ENCODE peak calls at places on chromosomes 1 and 21, in five cellular contexts. V, J, W, U and Q are unnamed samples.

GRCh38 chr1:81042225-81042624 is 758.5 kb upstream of the ADGRL2 start:
- DNase-seq in V (no peak), J (no peak), W (no peak), U (no peak), Q (no peak)

GRCh38 chr1:227244339-227245118 is 73.8 kb downstream of the CDC42BPA start:
- DNase-seq in V (no peak), J (no peak), W (no peak), U (no peak), Q (no peak)

GRCh38 chr1:243335297-243335696 is 79.5 kb downstream of the SDCCAG8 start:
- DNase-seq in V (no peak), J (no peak), W (no peak), U (no peak), Q (no peak)

GRCh38 chr1:206679738-206680211 is 4.9 kb upstream of the MAPKAPK2 start:
- DNase-seq in V (no peak), J (no peak), W (no peak), U (no peak), Q (no peak)

GRCh38 chr1:223343692-223344091 is 20.3 kb downstream of the SUSD4 start:
- DNase-seq in V (no peak), J (no peak), W (no peak), U (no peak), Q (no peak)

GRCh38 chr21:37208056-37208705 is 59.0 kb downstream of the VPS26C start:
- DNase-seq in V (peak; percentile 56), J (no peak), W (no peak), U (no peak), Q (peak; percentile 16)

GRCh38 chr1:71196685-71197084 is 115.8 kb upstream of the ZRANB2 start:
- DNase-seq in V (no peak), J (peak; percentile 54), W (no peak), U (no peak), Q (peak; percentile 20)

GRCh38 chr1:112605633-112606327 is 13.2 kb downstream of the ST7L start:
- DNase-seq in V (no peak), J (no peak), W (no peak), U (peak; percentile 29), Q (peak; percentile 17)

GRCh38 chr1:24745711-24746582 is 700 bp downstream of the CLIC4 start:
- DNase-seq in V (no peak), J (peak; percentile 85), W (no peak), U (no peak), Q (peak; percentile 75)

GRCh38 chr1:12591267-12591938 is 26.6 kb downstream of the DHRS3 start:
- DNase-seq in V (no peak), J (no peak), W (no peak), U (no peak), Q (peak; percentile 40)

GRCh38 chr1:205662791-205663190 is 17.5 kb downstream of the SLC45A3 start:
- DNase-seq in V (no peak), J (no peak), W (no peak), U (no peak), Q (no peak)

GRCh38 chr1:172774561-172774960 is 115.7 kb downstream of the FASLG start:
- DNase-seq in V (no peak), J (no peak), W (no peak), U (no peak), Q (no peak)
- TF ChIP-seq CTCF in V (no peak), J (no peak), W (no peak), U (no peak), Q (no peak)

GRCh38 chr1:9889411-9889810 is 20.7 kb downstream of the CTNNBIP1 start:
- DNase-seq in V (no peak), J (no peak), W (no peak), U (no peak), Q (no peak)

GRCh38 chr1:9894115-9894514 is 16.0 kb downstream of the CTNNBIP1 start:
- DNase-seq in V (no peak), J (no peak), W (no peak), U (no peak), Q (no peak)

GRCh38 chr1:9891207-9891606 is 18.9 kb downstream of the CTNNBIP1 start:
- DNase-seq in V (no peak), J (no peak), W (no peak), U (no peak), Q (peak; percentile 52)

GRCh38 chr1:9890224-9890731 is 19.8 kb downstream of the CTNNBIP1 start:
- DNase-seq in V (no peak), J (peak; percentile 83), W (peak; percentile 89), U (peak; percentile 69), Q (peak; percentile 94)

DNA sequence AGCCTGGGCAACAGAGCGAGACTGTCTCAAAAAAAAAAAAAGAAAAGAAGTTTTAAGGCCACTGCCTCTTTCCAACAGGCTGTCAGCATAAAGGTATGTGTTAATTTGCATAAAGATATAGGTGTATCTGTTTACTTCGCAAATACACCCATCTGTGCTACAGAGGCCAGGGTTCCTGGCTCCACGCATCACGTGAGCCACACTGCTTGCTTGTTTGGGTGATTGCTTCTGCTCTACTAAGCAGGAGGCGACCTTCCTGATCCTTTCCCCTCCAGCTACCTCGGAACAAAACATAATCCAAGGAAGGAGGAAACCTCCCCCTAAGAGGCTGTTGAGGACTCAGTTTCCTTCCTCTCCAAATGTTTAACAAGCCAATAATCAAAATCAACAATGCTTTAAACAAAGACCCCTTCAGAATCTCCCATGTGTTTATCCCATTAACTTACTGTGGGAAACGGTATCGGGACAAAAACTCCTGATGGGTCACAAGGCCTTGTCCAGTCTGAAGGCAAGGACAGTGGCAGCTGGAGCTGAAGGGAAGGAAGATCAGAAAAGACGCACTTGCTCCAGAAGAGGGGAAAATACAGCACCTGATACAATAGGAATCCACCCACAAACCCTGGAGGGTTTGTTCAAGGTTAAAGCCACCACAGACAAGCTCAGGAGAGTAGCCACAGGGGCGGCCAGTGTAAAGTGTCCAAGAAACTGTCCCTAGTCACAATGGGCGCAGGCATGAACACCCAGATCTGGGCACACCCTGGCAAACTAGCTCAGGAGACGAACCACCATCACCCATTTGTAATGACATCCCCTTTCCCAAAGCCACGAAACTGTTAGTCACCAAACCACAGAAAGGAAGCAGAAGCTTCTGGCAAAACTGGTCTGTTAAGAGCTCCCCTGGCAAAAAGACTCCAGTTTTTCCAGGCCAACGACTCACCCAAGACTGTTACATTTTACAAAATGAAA is 17.2 kb downstream of the CTNNBIP1 start:
- DNase-seq in V (no peak), J (peak; percentile 69), W (peak; percentile 72), U (peak; percentile 78), Q (peak; percentile 84)
- H3K4me3 ChIP-seq in V (no peak overlapping the region), J (peak overlapping the region; percentile 15), W (no peak overlapping the region), U (peak overlapping the region; percentile 49), Q (no peak overlapping the region)

DNA sequence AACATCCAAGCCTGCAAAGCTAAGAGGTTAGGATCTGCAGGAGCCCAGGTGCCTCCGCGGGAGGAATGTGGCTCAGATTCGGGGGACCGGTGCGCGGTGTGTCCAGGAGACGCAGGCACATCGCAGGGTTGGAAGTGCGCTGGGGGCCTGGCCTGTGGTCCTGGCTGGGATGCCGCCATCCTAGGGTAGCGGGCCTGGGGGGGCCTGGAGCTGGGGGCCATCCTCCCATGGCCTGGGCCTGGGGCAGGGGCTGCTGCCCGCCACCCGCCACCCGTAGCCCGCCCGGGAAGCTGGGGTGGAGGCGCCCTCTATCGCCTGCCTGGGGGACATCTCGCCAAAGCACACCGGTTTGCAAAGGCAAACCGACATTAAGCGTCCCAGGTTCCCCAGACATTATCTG is 170.6 kb upstream of the ARHGEF16 start:
- DNase-seq in V (no peak), J (peak; percentile 4), W (no peak), U (no peak), Q (peak; percentile 16)
- TF ChIP-seq CTCF in V (peak; percentile 60), J (peak; percentile 48), W (peak; percentile 61), U (peak; percentile 48), Q (peak; percentile 75)

GRCh38 chr1:232594768-232595698 is 34.9 kb downstream of the SIPA1L2 start:
- DNase-seq in V (no peak), J (no peak), W (no peak), U (no peak), Q (no peak)
- H3K4me3 ChIP-seq in V (no peak overlapping the region), J (no peak overlapping the region), W (no peak overlapping the region), U (no peak overlapping the region), Q (no peak overlapping the region)

GRCh38 chr1:86858524-86859261 is 55.2 kb downstream of the SELENOF start:
- DNase-seq in V (no peak), J (no peak), W (no peak), U (no peak), Q (no peak)
- TF ChIP-seq CTCF in V (no peak), J (no peak), W (no peak), U (no peak), Q (no peak)